ENCODE peak calls at places on chromosomes 11 and 22, in eight cellular contexts. Q, L, D, S, Z, W, F and H are unnamed samples.
A peak's percentile ranks its signal among the peaks of the same experiment; 100 is the strongest.

GRCh38 chr22:43541462-43542407 is 129.9 kb downstream of the MPPED1 start:
- DNase-seq in Q (no peak), L (no peak), D (no peak), S (no peak), Z (no peak), W (no peak), F (no peak), H (no peak)

GRCh38 chr11:134399996-134400395 is 12.0 kb downstream of the B3GAT1 start:
- DNase-seq in Q (no peak), L (no peak), D (no peak), S (no peak), Z (no peak), W (no peak), F (no peak), H (no peak)

GRCh38 chr11:47248304-47248663 is 330 bp downstream of the ACP2 start:
- DNase-seq in Q (no peak), L (no peak), D (no peak), S (no peak), Z (peak; percentile 51), W (no peak), F (no peak), H (no peak)

GRCh38 chr11:15128621-15129020 is 13.9 kb downstream of the INSC start:
- DNase-seq in Q (no peak), L (no peak), D (no peak), S (no peak), Z (no peak), W (no peak), F (no peak), H (no peak)

GRCh38 chr22:36937319-36938027 is 24.0 kb downstream of the CSF2RB start:
- DNase-seq in Q (no peak), L (no peak), D (no peak), S (no peak), Z (no peak), W (no peak), F (no peak), H (no peak)

GRCh38 chr11:85948884-85949283 is 93.7 kb downstream of the CCDC83 start:
- DNase-seq in Q (peak; percentile 22), L (no peak), D (no peak), S (no peak), Z (no peak), W (no peak), F (no peak), H (no peak)

GRCh38 chr11:3123761-3124733 is 41.1 kb downstream of the OSBPL5 start:
- DNase-seq in Q (peak; percentile 89), L (peak; percentile 81), D (peak; percentile 67), S (no peak), Z (no peak), W (no peak), F (no peak), H (peak; percentile 75)

GRCh38 chr22:39332441-39333064 is 13.1 kb upstream of the RPL3 start:
- DNase-seq in Q (no peak), L (no peak), D (peak; percentile 63), S (no peak), Z (no peak), W (no peak), F (no peak), H (no peak)

GRCh38 chr11:110434952-110435779 is 5.4 kb downstream of the FDX1 start:
- DNase-seq in Q (no peak), L (peak; percentile 20), D (peak; percentile 66), S (no peak), Z (no peak), W (no peak), F (no peak), H (no peak)

GRCh38 chr11:62137276-62137861 is 13.6 kb downstream of the INCENP start:
- DNase-seq in Q (no peak), L (no peak), D (no peak), S (no peak), Z (no peak), W (no peak), F (no peak), H (no peak)

GRCh38 chr11:130217133-130217631 is 57.6 kb downstream of the ST14 start:
- DNase-seq in Q (no peak), L (no peak), D (peak; percentile 22), S (no peak), Z (no peak), W (no peak), F (no peak), H (peak; percentile 26)

GRCh38 chr11:58058276-58059010 is 27.7 kb downstream of the OR6Q1 start:
- DNase-seq in Q (no peak), L (peak; percentile 68), D (peak; percentile 50), S (no peak), Z (no peak), W (no peak), F (no peak), H (no peak)

GRCh38 chr22:27349456-27349855 is 452.1 kb downstream of the MN1 start:
- DNase-seq in Q (no peak), L (no peak), D (no peak), S (no peak), Z (no peak), W (no peak), F (no peak), H (no peak)

GRCh38 chr22:46047226-46047625 is 70.3 kb upstream of the WNT7B start:
- DNase-seq in Q (no peak), L (no peak), D (peak; percentile 26), S (no peak), Z (no peak), W (no peak), F (no peak), H (no peak)

GRCh38 chr11:70410276-70410675 is 11.9 kb downstream of the CTTN start:
- DNase-seq in Q (no peak), L (no peak), D (no peak), S (no peak), Z (no peak), W (no peak), F (peak; percentile 2), H (no peak)

GRCh38 chr11:65485820-65486219 is 13.0 kb upstream of the MALAT1 start:
- DNase-seq in Q (no peak), L (no peak), D (no peak), S (no peak), Z (no peak), W (no peak), F (no peak), H (no peak)

GRCh38 chr22:19691721-19692341 is 22.5 kb upstream of the SEPTIN5 start:
- DNase-seq in Q (peak; percentile 10), L (no peak), D (no peak), S (peak; percentile 73), Z (no peak), W (no peak), F (no peak), H (no peak)
- H3K27ac ChIP-seq in Q (peak overlapping the region; percentile 71), L (no peak overlapping the region), D (no peak overlapping the region), S (peak overlapping the region; percentile 24), Z (peak overlapping the region; percentile 61), W (no peak overlapping the region), F (no peak overlapping the region), H (no peak overlapping the region)

GRCh38 chr11:123235117-123235686 is 40.2 kb upstream of the CLMP start:
- DNase-seq in Q (peak; percentile 31), L (peak; percentile 50), D (peak; percentile 44), S (peak; percentile 57), Z (no peak), W (peak; percentile 33), F (no peak), H (peak; percentile 38)

GRCh38 chr11:123235687-123236261 is 40.7 kb upstream of the CLMP start:
- DNase-seq in Q (no peak), L (no peak), D (no peak), S (no peak), Z (no peak), W (no peak), F (no peak), H (no peak)

GRCh38 chr11:123241874-123242538 is 47.0 kb upstream of the CLMP start:
- DNase-seq in Q (no peak), L (no peak), D (no peak), S (no peak), Z (no peak), W (no peak), F (no peak), H (no peak)

GRCh38 chr11:123239371-123240150 is 44.5 kb upstream of the CLMP start:
- DNase-seq in Q (no peak), L (no peak), D (no peak), S (no peak), Z (no peak), W (no peak), F (no peak), H (no peak)

GRCh38 chr11:123238297-123238696 is 43.2 kb upstream of the CLMP start:
- DNase-seq in Q (no peak), L (no peak), D (no peak), S (no peak), Z (no peak), W (no peak), F (no peak), H (peak; percentile 41)
- H3K27ac ChIP-seq in Q (no peak overlapping the region), L (no peak overlapping the region), D (no peak overlapping the region), S (no peak overlapping the region), Z (no peak overlapping the region), W (no peak overlapping the region), F (no peak overlapping the region), H (no peak overlapping the region)

GRCh38 chr11:118610220-118610772 is 2.9 kb downstream of the PHLDB1 start:
- DNase-seq in Q (no peak), L (no peak), D (peak; percentile 26), S (peak; percentile 47), Z (no peak), W (no peak), F (no peak), H (no peak)
- H3K27ac ChIP-seq in Q (peak overlapping the region; percentile 94), L (peak overlapping the region; percentile 90), D (peak overlapping the region; percentile 85), S (no peak overlapping the region), Z (no peak overlapping the region), W (peak overlapping the region; percentile 57), F (peak overlapping the region; percentile 98), H (peak overlapping the region; percentile 93)

DNA sequence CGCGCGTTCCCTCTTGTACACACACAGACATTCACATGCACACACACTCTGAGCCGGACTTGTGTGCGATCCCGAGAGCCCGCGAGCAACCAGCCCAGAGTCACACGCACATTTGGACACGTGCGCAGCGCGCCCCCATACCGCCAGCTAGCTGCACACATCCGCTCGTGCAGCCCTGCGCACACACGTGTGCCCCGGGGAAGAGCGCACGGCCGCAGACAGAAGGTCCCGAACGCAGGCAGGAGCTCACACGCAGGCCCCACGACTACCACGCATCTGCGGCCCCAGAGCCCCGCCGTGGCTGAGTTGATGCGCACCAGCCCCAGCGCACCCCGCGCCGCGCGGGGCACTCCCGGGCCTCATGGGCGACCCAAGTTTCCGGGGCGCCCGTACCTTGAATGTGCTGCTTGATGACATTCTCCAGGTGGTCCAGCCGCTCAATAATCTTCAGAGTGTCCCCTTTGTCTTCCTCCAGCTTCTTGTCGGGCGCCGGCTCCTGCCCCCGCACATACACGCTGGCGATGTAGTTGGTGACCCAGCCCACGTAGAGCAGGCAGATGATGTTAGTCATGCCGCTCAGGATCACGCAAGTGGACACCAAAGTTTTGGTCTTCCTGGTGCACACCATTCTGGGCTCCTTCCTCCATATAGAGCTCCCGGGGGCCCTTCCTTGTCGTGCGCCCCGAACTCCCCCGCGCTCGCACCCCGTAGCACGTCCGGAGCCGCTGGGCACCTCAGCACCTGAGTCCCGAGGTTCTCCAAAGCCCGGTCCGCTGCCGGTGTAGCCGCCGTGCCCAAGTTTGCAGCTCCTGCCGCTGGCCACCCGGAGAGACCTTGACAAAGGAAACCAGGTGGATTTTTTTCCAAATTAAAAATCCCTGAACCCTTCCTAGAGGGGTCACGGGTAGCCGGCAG is 582 bp downstream of the GALNT18 start:
- DNase-seq in Q (peak; percentile 14), L (peak; percentile 31), D (peak; percentile 33), S (peak; percentile 62), Z (peak; percentile 40), W (no peak), F (no peak), H (peak; percentile 39)
- H3K27ac ChIP-seq in Q (peak overlapping the region; percentile 75), L (peak overlapping the region; percentile 76), D (peak overlapping the region; percentile 69), S (no peak overlapping the region), Z (no peak overlapping the region), W (no peak overlapping the region), F (peak overlapping the region; percentile 6), H (peak overlapping the region; percentile 71)

GRCh38 chr22:19982991-19983578 is 33.5 kb downstream of the ARVCF start:
- DNase-seq in Q (no peak), L (no peak), D (no peak), S (no peak), Z (no peak), W (no peak), F (no peak), H (no peak)
- H3K27ac ChIP-seq in Q (peak overlapping the region; percentile 67), L (no peak overlapping the region), D (no peak overlapping the region), S (no peak overlapping the region), Z (no peak overlapping the region), W (no peak overlapping the region), F (no peak overlapping the region), H (no peak overlapping the region)